ENCODE peak calls at places on chromosome 2, in five cellular contexts. K is tibial nerve, Y is upper lobe of left lung, F is suprapubic skin, I is A549. P is an unnamed sample.

GRCh38 chr2:25523060-25523459 is 150.3 kb downstream of the DTNB start:
- DNase-seq in K (no peak), I (no peak), Y (no peak), F (no peak), P (no peak)

GRCh38 chr2:104850322-104851184 is 3.4 kb upstream of the POU3F3 start:
- DNase-seq in I (no peak), F (no peak), Y (no peak), K (no peak), P (no peak)

GRCh38 chr2:26724004-26724750 is 31.7 kb downstream of the KCNK3 start:
- DNase-seq in F (no peak), I (peak; percentile 98), K (no peak), Y (peak; percentile 90), P (peak; percentile 61)

GRCh38 chr2:72028351-72028995 is 119.2 kb downstream of the CYP26B1 start:
- DNase-seq in K (no peak), I (no peak), Y (no peak), F (peak; percentile 67), P (no peak)

GRCh38 chr2:128552806-128553551 is 234.3 kb upstream of the HS6ST1 start:
- DNase-seq in F (peak; percentile 57), K (no peak), I (no peak), Y (no peak), P (no peak)

GRCh38 chr2:136207030-136207623 is 89.2 kb upstream of the CXCR4 start:
- DNase-seq in Y (no peak), F (no peak), I (no peak), K (no peak), P (peak; percentile 40)

GRCh38 chr2:208227581-208228232 is 27.2 kb downstream of the IDH1 start:
- DNase-seq in Y (peak; percentile 72), I (no peak), K (no peak), F (no peak), P (no peak)

GRCh38 chr2:85704800-85705679 is 10.9 kb downstream of the GNLY start:
- DNase-seq in F (no peak), I (no peak), K (no peak), Y (no peak), P (no peak)

GRCh38 chr2:174846218-174846617 is 81.9 kb upstream of the CHRNA1 start:
- DNase-seq in K (no peak), F (no peak), Y (no peak), I (no peak), P (no peak)

GRCh38 chr2:183605440-183605839 is 481.2 kb downstream of the NUP35 start:
- DNase-seq in Y (no peak), F (no peak), I (no peak), K (no peak), P (no peak)

GRCh38 chr2:12287220-12287751 is 429.4 kb upstream of the TRIB2 start:
- DNase-seq in Y (no peak), K (no peak), I (no peak), F (no peak), P (no peak)

GRCh38 chr2:138081225-138082073 is 117.2 kb downstream of the HNMT start:
- DNase-seq in I (peak; percentile 35), K (no peak), Y (no peak), F (no peak), P (no peak)

GRCh38 chr2:199136681-199137080 is 321.1 kb downstream of the SATB2 start:
- DNase-seq in F (no peak), K (no peak), I (no peak), Y (no peak), P (peak; percentile 15)

GRCh38 chr2:37201766-37202165 is 5.5 kb downstream of the CEBPZOS start:
- DNase-seq in F (no peak), K (no peak), Y (no peak), I (no peak), P (no peak)

GRCh38 chr2:65300772-65301711 is 73.4 kb downstream of the ACTR2 start:
- DNase-seq in F (no peak), K (no peak), Y (peak; percentile 67), I (peak; percentile 65), P (peak; percentile 24)

GRCh38 chr2:177225965-177226360 is 13.4 kb downstream of the HNRNPA3 start:
- DNase-seq in F (no peak), I (no peak), K (no peak), Y (no peak), P (no peak)

GRCh38 chr2:134173338-134174016 is 80.4 kb upstream of the MGAT5 start:
- DNase-seq in K (no peak), Y (no peak), F (no peak), I (no peak), P (peak; percentile 77)

GRCh38 chr2:216827073-216827725 is 32.7 kb downstream of the TNP1 start:
- DNase-seq in I (no peak), K (no peak), F (no peak), Y (no peak), P (no peak)

GRCh38 chr2:33681333-33681732 is 82.2 kb upstream of the FAM98A start:
- DNase-seq in K (no peak), I (peak; percentile 30), Y (no peak), F (no peak), P (no peak)

GRCh38 chr2:41870948-41871522 is 176.8 kb upstream of the PKDCC start:
- DNase-seq in K (no peak), F (no peak), Y (no peak), I (no peak), P (no peak)

GRCh38 chr2:137123241-137123640 is 357.9 kb downstream of the THSD7B start:
- DNase-seq in F (no peak), I (no peak), K (no peak), Y (no peak), P (no peak)

GRCh38 chr2:187875271-187875670 is 321.0 kb upstream of the TFPI start:
- DNase-seq in K (no peak), Y (no peak), F (no peak), I (no peak), P (no peak)

GRCh38 chr2:241702405-241703127 is 727 bp downstream of the ING5 start:
- DNase-seq in Y (peak; percentile 96), F (peak; percentile 94), K (peak; percentile 70), I (peak; percentile 84), P (peak; percentile 88)

GRCh38 chr2:239671916-239672849 is 271.4 kb upstream of the HDAC4 start:
- DNase-seq in K (no peak), I (no peak), Y (no peak), F (peak; percentile 41), P (no peak)

GRCh38 chr2:18883626-18884456 is 294.5 kb upstream of the NT5C1B start:
- DNase-seq in K (no peak), Y (no peak), F (no peak), I (peak; percentile 46), P (no peak)
- TF ChIP-seq CTCF in K (no peak), Y (no peak), F (no peak), I (peak; percentile 57), P (no peak)

GRCh38 chr2:5937865-5938565 is 245.8 kb downstream of the SOX11 start:
- DNase-seq in F (no peak), K (no peak), Y (peak; percentile 47), I (no peak), P (no peak)
- H3K4me3 ChIP-seq in F (no peak overlapping the region), K (no peak overlapping the region), Y (no peak overlapping the region), I (no peak overlapping the region), P (no peak overlapping the region)

GRCh38 chr2:96867756-96868554 is 1.9 kb downstream of the SEMA4C start:
- DNase-seq in I (no peak), Y (peak; percentile 81), K (no peak), F (no peak), P (no peak)

GRCh38 chr2:96869824-96870630 is at the start of gene SEMA4C:
- DNase-seq in F (no peak), Y (peak; percentile 94), K (peak; percentile 49), I (peak; percentile 32), P (peak; percentile 64)

GRCh38 chr2:96866986-96867755 is 2.7 kb downstream of the SEMA4C start:
- DNase-seq in Y (peak; percentile 60), K (no peak), F (no peak), I (no peak), P (no peak)

GRCh38 chr2:96869281-96869823 is 528 bp downstream of the SEMA4C start:
- DNase-seq in Y (peak; percentile 92), F (no peak), K (peak; percentile 73), I (peak; percentile 35), P (peak; percentile 72)

DNA sequence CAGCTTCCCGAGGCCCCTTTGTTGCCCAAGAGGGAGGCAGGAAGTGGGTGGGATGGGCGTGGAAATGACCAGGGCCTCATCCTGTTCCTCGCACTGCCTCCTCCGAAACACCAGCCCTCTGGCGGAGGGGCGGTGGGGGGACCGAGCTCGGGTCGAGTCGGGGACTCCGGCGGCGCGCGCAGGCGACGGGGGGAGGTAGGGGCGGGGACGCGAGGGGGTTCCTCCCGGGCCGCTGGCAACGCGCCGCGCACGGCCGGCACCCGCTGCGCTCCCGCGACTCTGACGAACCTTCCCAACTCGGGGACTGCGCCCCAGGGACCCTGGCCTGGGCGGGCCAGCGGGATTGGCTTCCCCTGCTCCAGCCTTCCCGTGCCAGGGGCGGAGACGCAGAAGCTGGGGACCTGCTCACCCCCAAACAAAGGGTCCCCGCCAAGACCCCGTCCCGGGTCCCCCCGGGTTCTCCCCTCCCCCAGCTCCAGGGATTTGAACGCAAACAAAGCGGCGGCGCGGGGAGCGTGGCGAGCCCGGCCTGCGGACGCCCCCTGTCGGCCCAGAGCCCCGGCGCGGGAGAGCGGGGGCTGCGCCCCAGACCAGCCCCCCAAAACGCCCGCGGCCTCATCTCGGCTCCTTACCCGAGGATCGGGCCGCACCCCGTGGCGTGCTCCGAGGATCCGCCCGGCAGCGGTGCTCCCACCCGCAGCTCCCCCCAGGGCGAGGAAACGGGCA is 1.2 kb downstream of the SEMA4C start:
- DNase-seq in F (peak; percentile 93), I (peak; percentile 87), K (peak; percentile 85), Y (peak; percentile 96), P (peak; percentile 85)
- TF ChIP-seq POLR2A in F (no peak), I (peak; percentile 77), K (peak; percentile 36), Y (no peak), P (no peak)

GRCh38 chr2:15547100-15547499 is 14.0 kb downstream of the NBAS start:
- DNase-seq in K (no peak), I (no peak), F (no peak), Y (no peak), P (no peak)

GRCh38 chr2:15544227-15544626 is 16.9 kb downstream of the NBAS start:
- DNase-seq in I (no peak), K (no peak), F (no peak), Y (no peak), P (no peak)

GRCh38 chr2:15543541-15543940 is 17.6 kb downstream of the NBAS start:
- DNase-seq in K (no peak), Y (no peak), I (no peak), F (no peak), P (no peak)

GRCh38 chr2:15548974-15549373 is 12.2 kb downstream of the NBAS start:
- DNase-seq in F (no peak), K (no peak), I (no peak), Y (no peak), P (no peak)

DNA sequence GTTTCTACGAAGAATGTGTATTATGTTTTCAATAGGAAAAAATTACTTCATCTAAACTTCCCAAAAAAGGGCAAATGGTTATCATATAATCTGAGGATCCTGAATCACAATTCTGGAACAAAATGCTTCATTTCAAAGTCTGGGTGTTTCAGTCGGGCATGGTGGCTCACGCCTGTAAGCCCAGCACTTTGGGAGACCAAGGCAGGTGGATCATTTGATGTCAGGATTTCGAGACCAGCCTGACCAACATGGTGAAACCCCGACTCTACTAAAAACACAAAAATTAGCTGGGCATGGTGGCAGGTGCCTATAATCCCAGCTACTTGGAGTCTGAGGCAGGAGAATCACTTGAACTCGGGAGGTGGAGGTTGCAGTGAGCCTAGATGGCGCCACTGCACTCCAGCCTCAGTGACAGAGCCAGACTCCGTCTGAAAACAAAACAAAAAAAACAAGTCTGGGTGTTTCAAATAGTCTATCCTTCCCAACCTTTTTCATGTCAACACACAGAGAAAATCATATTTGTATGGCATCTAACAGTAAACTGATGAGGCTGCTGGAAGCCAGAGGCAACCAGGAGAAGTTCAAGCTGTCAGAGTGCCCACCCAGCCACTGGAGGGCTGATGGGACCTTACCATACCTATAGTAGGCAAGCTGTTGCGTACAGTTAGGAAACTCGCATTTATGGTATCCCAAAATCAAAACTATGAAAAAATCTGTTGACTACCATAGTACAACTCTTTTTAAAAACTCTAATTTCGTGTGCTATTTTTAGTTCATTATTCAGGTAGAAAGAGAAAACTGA is 14.6 kb downstream of the NBAS start:
- DNase-seq in I (no peak), K (no peak), Y (no peak), F (no peak), P (no peak)
- TF ChIP-seq CTCF in I (peak; percentile 62), K (peak; percentile 8), Y (no peak), F (no peak), P (no peak)

P was measured in transverse colon.